ENCODE peak calls at places on chromosomes 11 and 22, in four cellular contexts. One of them, this sample, is unnamed.

GRCh38 chr22:40631925-40632324 is 4.6 kb downstream of the MRTFA start:
- DNase-seq in HCT116: no peak
- DNase-seq in kidney epithelial cell: no peak
- DNase-seq in CD4-positive, alpha-beta T cell: no peak
- DNase-seq in this sample: no peak

GRCh38 chr11:2295971-2296912 is 5.5 kb downstream of the C11orf21 start:
- DNase-seq in HCT116: no peak
- DNase-seq in kidney epithelial cell: no peak
- DNase-seq in CD4-positive, alpha-beta T cell: no peak
- DNase-seq in this sample: no peak

GRCh38 chr22:45129703-45130524 is 33.8 kb upstream of the NUP50 start:
- DNase-seq in HCT116: no peak
- DNase-seq in kidney epithelial cell: no peak
- DNase-seq in CD4-positive, alpha-beta T cell: no peak
- DNase-seq in this sample: no peak

GRCh38 chr11:112289588-112290461 is 29.2 kb upstream of the PLET1 start:
- DNase-seq in HCT116: no peak
- DNase-seq in kidney epithelial cell: no peak
- DNase-seq in CD4-positive, alpha-beta T cell: peak
- DNase-seq in this sample: peak

GRCh38 chr11:69703711-69704507 is at the start of gene FGF19:
- DNase-seq in HCT116: no peak
- DNase-seq in kidney epithelial cell: no peak
- DNase-seq in CD4-positive, alpha-beta T cell: no peak
- DNase-seq in this sample: no peak

GRCh38 chr22:33105501-33105911 is 47.3 kb upstream of the SYN3 start:
- DNase-seq in HCT116: no peak
- DNase-seq in kidney epithelial cell: peak
- DNase-seq in CD4-positive, alpha-beta T cell: no peak
- DNase-seq in this sample: no peak

GRCh38 chr22:50675553-50676199 is 3.1 kb downstream of the SHANK3 start:
- DNase-seq in HCT116: no peak
- DNase-seq in kidney epithelial cell: no peak
- DNase-seq in CD4-positive, alpha-beta T cell: no peak
- DNase-seq in this sample: no peak

GRCh38 chr11:88377661-88378060 is 40.1 kb upstream of the CTSC start:
- DNase-seq in HCT116: no peak
- DNase-seq in kidney epithelial cell: no peak
- DNase-seq in CD4-positive, alpha-beta T cell: no peak
- DNase-seq in this sample: no peak

GRCh38 chr22:28977481-28977971 is 84.1 kb downstream of the C22orf31 start:
- DNase-seq in HCT116: peak
- DNase-seq in kidney epithelial cell: no peak
- DNase-seq in CD4-positive, alpha-beta T cell: no peak
- DNase-seq in this sample: no peak
- TF ChIP-seq CTCF in HCT116: peak
- TF ChIP-seq CTCF in kidney epithelial cell: peak
- TF ChIP-seq CTCF in CD4-positive, alpha-beta T cell: no peak
- TF ChIP-seq CTCF in this sample: no peak

DNA sequence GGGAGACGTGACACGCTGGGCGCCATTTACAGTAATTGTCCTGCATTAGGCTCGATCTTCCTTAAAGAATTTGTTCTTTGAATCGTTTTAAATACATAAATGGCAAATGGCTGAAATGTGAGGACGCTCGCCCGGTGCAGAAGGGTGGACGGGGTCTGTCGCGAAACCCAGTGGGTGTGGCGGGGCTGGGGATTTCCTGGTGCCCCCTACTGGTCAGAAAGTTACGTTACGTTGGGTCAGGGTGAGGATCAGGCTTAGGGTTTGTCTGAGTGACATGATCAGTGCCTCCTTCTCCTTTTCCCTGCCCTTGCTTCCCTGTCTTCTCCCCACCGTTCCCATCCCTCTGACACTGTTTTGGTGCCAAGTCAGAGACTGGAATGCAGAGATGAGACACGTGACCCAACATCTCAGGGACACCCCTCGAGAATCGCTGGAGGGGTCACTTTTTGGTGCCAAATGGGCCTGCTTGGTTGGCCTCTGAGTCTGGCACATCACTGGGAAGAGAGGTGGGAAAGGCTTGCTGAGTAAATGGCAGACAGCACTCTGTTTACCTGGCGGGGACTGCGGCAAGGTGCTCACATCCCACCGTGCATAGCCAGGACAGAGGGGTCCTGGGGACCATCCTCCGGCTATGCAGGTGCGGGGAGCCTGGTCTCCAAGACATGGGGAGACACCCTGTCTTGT is 1107.6 kb downstream of the BRD1 start:
- DNase-seq in HCT116: no peak
- DNase-seq in kidney epithelial cell: no peak
- DNase-seq in CD4-positive, alpha-beta T cell: no peak
- DNase-seq in this sample: no peak
- TF ChIP-seq CTCF in HCT116: peak
- TF ChIP-seq CTCF in kidney epithelial cell: no peak
- TF ChIP-seq CTCF in CD4-positive, alpha-beta T cell: no peak
- TF ChIP-seq CTCF in this sample: no peak

GRCh38 chr22:35985361-35985760 is 43.3 kb downstream of the RBFOX2 start:
- DNase-seq in HCT116: no peak
- DNase-seq in kidney epithelial cell: no peak
- DNase-seq in CD4-positive, alpha-beta T cell: no peak
- DNase-seq in this sample: no peak
- TF ChIP-seq CTCF in HCT116: no peak
- TF ChIP-seq CTCF in kidney epithelial cell: no peak
- TF ChIP-seq CTCF in CD4-positive, alpha-beta T cell: no peak
- TF ChIP-seq CTCF in this sample: no peak

GRCh38 chr11:42778193-42778592 is 533.6 kb upstream of the API5 start:
- DNase-seq in HCT116: no peak
- DNase-seq in kidney epithelial cell: no peak
- DNase-seq in CD4-positive, alpha-beta T cell: no peak
- DNase-seq in this sample: no peak
- TF ChIP-seq CTCF in HCT116: no peak
- TF ChIP-seq CTCF in kidney epithelial cell: no peak
- TF ChIP-seq CTCF in CD4-positive, alpha-beta T cell: no peak
- TF ChIP-seq CTCF in this sample: no peak

DNA sequence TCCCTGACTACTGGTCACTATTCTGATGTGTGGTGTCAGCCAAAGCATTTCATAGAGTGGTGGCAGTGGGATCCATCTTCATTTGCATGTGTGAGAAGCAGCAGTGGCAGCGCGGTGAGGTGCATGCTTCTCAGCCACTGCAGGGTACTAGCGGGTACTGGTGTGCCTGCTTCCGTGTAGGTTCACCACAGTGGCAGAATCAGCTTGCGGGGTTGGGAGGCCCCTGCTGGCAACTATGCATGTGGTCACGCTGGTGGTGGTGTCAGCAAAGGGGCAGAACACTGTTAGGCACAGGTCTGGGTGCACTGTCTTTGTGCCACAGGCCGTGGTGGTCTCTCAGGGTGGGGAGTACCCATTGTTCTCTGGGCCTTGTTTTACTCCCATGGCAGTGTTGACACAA is 286.4 kb upstream of the TENM4 start:
- DNase-seq in HCT116: no peak
- DNase-seq in kidney epithelial cell: no peak
- DNase-seq in CD4-positive, alpha-beta T cell: no peak
- DNase-seq in this sample: no peak
- TF ChIP-seq CTCF in HCT116: no peak
- TF ChIP-seq CTCF in kidney epithelial cell: no peak
- TF ChIP-seq CTCF in CD4-positive, alpha-beta T cell: no peak
- TF ChIP-seq CTCF in this sample: no peak

DNA sequence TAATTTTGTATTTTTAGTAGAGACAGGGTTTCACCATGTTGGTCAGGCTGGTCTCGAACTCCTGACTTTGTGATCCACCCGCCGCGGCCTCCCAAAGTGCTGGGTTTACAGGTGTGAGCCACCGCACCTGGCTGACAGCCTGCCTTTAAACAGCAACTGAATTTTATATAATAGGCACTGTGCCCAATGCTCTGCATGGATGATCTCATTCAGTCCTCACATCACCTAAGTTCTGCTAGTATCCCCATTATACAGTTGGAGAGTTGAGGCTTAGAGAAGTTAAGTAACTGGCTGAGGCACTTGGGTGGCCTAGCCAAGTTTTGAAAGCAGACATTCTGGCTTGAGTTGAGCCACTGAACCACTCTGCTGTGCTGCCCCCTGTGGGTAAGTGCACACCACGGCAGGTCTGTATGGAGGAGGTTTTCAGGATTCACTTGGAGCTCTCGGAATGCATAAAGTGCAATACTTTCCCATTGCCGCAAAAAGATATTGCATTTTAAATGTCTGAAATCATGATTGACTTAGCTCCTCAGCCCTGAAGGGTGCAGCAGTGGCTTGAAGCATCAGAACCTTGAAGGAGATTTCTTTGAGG is 112.4 kb downstream of the LDLRAD3 start:
- DNase-seq in HCT116: no peak
- DNase-seq in kidney epithelial cell: no peak
- DNase-seq in CD4-positive, alpha-beta T cell: no peak
- DNase-seq in this sample: no peak
- TF ChIP-seq CTCF in HCT116: peak
- TF ChIP-seq CTCF in kidney epithelial cell: peak
- TF ChIP-seq CTCF in CD4-positive, alpha-beta T cell: no peak
- TF ChIP-seq CTCF in this sample: no peak

DNA sequence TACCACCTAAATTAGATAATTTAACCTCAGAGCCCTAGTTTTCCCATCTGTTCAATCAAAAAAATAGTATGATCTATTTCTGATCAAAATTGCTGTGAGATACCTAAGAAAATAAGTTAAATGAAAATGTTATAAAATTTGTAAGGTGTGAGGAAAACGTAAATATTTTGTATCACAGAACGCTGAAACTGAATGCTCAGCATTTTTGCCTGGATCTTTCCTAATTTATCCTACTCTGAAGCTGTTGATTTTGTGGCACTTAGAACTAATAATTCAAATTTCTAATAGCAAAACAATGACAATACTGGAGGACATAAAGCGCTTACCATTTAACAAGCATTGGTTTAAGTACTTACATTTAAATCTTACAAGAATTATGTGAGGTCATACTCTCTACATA is 674.2 kb downstream of the FAM181B start:
- DNase-seq in HCT116: no peak
- DNase-seq in kidney epithelial cell: no peak
- DNase-seq in CD4-positive, alpha-beta T cell: no peak
- DNase-seq in this sample: no peak
- TF ChIP-seq CTCF in HCT116: no peak
- TF ChIP-seq CTCF in kidney epithelial cell: no peak
- TF ChIP-seq CTCF in CD4-positive, alpha-beta T cell: no peak
- TF ChIP-seq CTCF in this sample: no peak